ENCODE peak calls at places on chromosome 10, in five cellular contexts. T, C, G, X and M are unnamed samples.

GRCh38 chr10:113819989-113820388 is 33.9 kb downstream of the DCLRE1A start:
- DNase-seq in X (no peak), G (no peak), T (no peak), C (no peak), M (no peak)

GRCh38 chr10:35306852-35307251 is 29.5 kb upstream of the CCNY start:
- DNase-seq in C (no peak), G (no peak), T (no peak), X (peak; percentile 64), M (no peak)

GRCh38 chr10:122344741-122345258 is 29.7 kb upstream of the PLEKHA1 start:
- DNase-seq in G (no peak), C (no peak), T (no peak), X (no peak), M (no peak)

GRCh38 chr10:103814626-103815370 is 40.6 kb downstream of the SH3PXD2A start:
- DNase-seq in X (no peak), G (no peak), T (no peak), C (no peak), M (no peak)

GRCh38 chr10:28624351-28624750 is 53.0 kb upstream of the BAMBI start:
- DNase-seq in C (no peak), G (no peak), T (no peak), X (no peak), M (peak; percentile 12)

GRCh38 chr10:114266521-114266920 is 27.5 kb downstream of the VWA2 start:
- DNase-seq in C (no peak), T (no peak), X (no peak), G (no peak), M (no peak)

GRCh38 chr10:123380491-123381085 is 226.4 kb downstream of the BUB3 start:
- DNase-seq in G (no peak), X (no peak), C (no peak), T (no peak), M (no peak)

GRCh38 chr10:76523798-76524231 is 1092.4 kb downstream of the LRMDA start:
- DNase-seq in G (no peak), X (no peak), T (no peak), C (no peak), M (no peak)

GRCh38 chr10:107915277-107915634 is 750.8 kb upstream of the SORCS1 start:
- DNase-seq in C (no peak), G (no peak), T (no peak), X (no peak), M (no peak)

GRCh38 chr10:74008212-74008731 is 10.4 kb downstream of the VCL start:
- DNase-seq in T (no peak), G (no peak), X (no peak), C (no peak), M (no peak)

GRCh38 chr10:104340692-104341091 is 2.4 kb upstream of the ITPRIP start:
- DNase-seq in T (no peak), G (no peak), X (no peak), C (no peak), M (peak; percentile 27)

GRCh38 chr10:3126741-3127342 is 45.7 kb downstream of the PITRM1 start:
- DNase-seq in G (no peak), X (no peak), C (peak; percentile 84), T (no peak), M (no peak)

GRCh38 chr10:47350671-47351640 is 2.8 kb downstream of the RBP3 start:
- DNase-seq in X (no peak), G (no peak), C (no peak), T (no peak), M (no peak)

GRCh38 chr10:71631007-71631859 is 88.3 kb downstream of the C10orf105 start:
- DNase-seq in X (no peak), C (no peak), T (no peak), G (no peak), M (peak; percentile 88)

GRCh38 chr10:92024700-92025099 is 101.1 kb downstream of the BTAF1 start:
- DNase-seq in X (no peak), T (no peak), C (peak; percentile 52), G (no peak), M (no peak)

GRCh38 chr10:96619803-96620773 is 33.3 kb upstream of the TM9SF3 start:
- DNase-seq in T (no peak), G (no peak), C (peak; percentile 66), X (no peak), M (no peak)

GRCh38 chr10:113709221-113709838 is 29.6 kb downstream of the CASP7 start:
- DNase-seq in C (no peak), T (no peak), G (no peak), X (no peak), M (peak; percentile 13)

GRCh38 chr10:48574322-48574796 is 30.5 kb downstream of the ARHGAP22 start:
- DNase-seq in X (no peak), G (no peak), T (no peak), C (no peak), M (no peak)

GRCh38 chr10:102507521-102507920 is 3.7 kb downstream of the SUFU start:
- DNase-seq in G (no peak), X (no peak), T (no peak), C (no peak), M (no peak)

GRCh38 chr10:62511656-62512055 is 137.5 kb downstream of the ZNF365 start:
- DNase-seq in X (no peak), G (no peak), C (no peak), T (no peak), M (no peak)

DNA sequence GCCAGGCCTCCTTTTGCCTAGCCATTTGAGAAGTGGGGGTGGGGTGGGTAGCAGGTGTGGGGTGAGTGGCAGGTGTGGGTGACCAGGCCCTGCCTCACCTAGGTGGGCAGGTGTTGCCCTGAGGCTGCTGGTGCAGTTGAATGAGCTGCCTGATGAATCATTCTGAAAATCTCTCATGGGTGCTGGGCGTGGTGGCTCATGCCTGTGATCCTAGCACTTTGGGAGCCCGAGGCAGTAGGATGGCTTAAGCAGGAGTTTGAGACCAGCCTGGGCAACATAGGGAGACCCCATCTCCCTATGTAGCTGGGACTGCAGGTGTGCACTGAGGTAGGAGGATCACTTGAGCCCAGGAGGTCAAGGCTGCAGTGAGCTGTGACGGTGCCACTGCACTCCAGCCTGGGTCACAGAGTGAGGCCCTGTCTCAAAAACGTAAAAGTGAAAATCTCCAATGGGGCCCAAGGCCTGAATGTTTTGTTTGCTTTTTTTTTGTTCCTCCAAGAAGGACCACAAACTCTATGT is 17.7 kb downstream of the TSPAN14 start:
- DNase-seq in T (no peak), X (no peak), G (no peak), C (no peak), M (no peak)
- H3K36me3 ChIP-seq in T (peaks cover 3% of the 10 kb centered on the region), X (peaks cover 57% of the 10 kb centered on the region), G (peaks cover 21% of the 10 kb centered on the region), C (no peaks in the 10 kb centered on the region), M (no peaks in the 10 kb centered on the region)

GRCh38 chr10:86391236-86391840 is 24.7 kb upstream of the GRID1 start:
- DNase-seq in G (no peak), X (no peak), T (no peak), C (no peak), M (no peak)
- H3K4me3 ChIP-seq in G (no peak overlapping the region), X (no peak overlapping the region), T (no peak overlapping the region), C (no peak overlapping the region), M (no peak overlapping the region)

GRCh38 chr10:101123815-101124617 is 7.1 kb upstream of the TLX1 start:
- DNase-seq in G (no peak), T (no peak), C (no peak), X (no peak), M (no peak)
- H3K27me3 ChIP-seq in G (peaks cover 63% of the 10 kb centered on the region), T (peaks cover 100% of the 10 kb centered on the region), C (peaks cover 100% of the 10 kb centered on the region), X (peaks cover 96% of the 10 kb centered on the region), M (peaks cover 100% of the 10 kb centered on the region)

DNA sequence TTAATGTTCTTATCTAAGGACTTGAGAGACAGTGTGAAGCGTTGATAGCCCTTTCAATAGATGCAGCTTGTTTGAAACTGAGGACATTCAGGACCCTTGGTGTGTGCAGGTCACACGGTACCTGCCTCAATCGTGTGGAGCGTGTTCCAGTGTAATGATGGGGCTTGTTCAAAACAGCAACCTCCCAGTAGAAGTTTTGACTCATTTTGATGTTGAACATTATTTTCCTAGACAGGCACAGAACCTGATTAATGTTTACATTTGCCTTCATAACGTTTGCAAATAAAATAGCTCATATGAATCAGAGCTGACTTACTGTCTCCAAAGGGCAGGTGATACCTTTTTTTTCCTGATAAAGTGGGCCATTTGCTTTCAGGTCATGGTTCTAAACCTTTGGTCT is 21.3 kb downstream of the RBM17 start:
- DNase-seq in T (no peak), G (no peak), C (no peak), X (no peak), M (no peak)
- H3K36me3 ChIP-seq in T (peaks cover 2% of the 10 kb centered on the region), G (peaks cover 73% of the 10 kb centered on the region), C (peaks cover 56% of the 10 kb centered on the region), X (peaks cover 99% of the 10 kb centered on the region), M (peaks cover 35% of the 10 kb centered on the region)

GRCh38 chr10:13684813-13685511 is 98.2 kb downstream of the PRPF18 start:
- DNase-seq in C (no peak), T (no peak), X (no peak), G (no peak), M (no peak)

GRCh38 chr10:13684252-13684791 is 97.6 kb downstream of the PRPF18 start:
- DNase-seq in X (peak; percentile 68), C (no peak), T (peak; percentile 28), G (no peak), M (no peak)

GRCh38 chr10:13683017-13683416 is 96.3 kb downstream of the PRPF18 start:
- DNase-seq in G (no peak), T (no peak), C (no peak), X (no peak), M (no peak)

GRCh38 chr10:13686331-13686752 is 99.6 kb downstream of the PRPF18 start:
- DNase-seq in T (no peak), G (no peak), X (no peak), C (peak; percentile 31), M (no peak)

DNA sequence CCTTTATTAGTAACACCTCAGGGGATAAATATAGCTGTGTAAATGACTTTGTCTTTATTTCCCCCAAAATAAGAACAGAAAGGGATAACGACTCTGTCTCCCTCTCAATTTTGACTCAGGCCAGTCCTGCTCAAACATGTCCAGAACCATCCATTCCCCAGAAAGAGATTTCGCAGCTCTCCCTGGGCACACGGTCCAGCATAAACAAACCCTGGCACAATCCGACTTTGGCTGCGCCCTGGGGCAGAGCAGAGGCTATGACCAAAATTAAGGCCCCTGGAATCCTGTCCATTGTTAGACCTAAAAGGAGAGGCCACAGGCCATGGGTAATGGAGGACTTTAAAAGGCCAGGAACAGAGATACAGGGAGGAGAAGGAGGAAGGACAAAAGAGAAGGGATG is 99.1 kb downstream of the PRPF18 start:
- DNase-seq in T (no peak), X (no peak), C (no peak), G (no peak), M (no peak)
- H3K4me3 ChIP-seq in T (no peak overlapping the region), X (no peak overlapping the region), C (no peak overlapping the region), G (no peak overlapping the region), M (no peak overlapping the region)

GRCh38 chr10:84198206-84198915 is 4.0 kb downstream of the CDHR1 start:
- DNase-seq in G (no peak), X (no peak), T (no peak), C (no peak), M (no peak)

GRCh38 chr10:84196941-84197340 is 2.6 kb downstream of the CDHR1 start:
- DNase-seq in G (no peak), T (no peak), X (no peak), C (no peak), M (no peak)

GRCh38 chr10:84195044-84195830 is 900 bp downstream of the CDHR1 start:
- DNase-seq in T (no peak), X (no peak), G (no peak), C (no peak), M (peak; percentile 77)

GRCh38 chr10:84196083-84196482 is 1.7 kb downstream of the CDHR1 start:
- DNase-seq in T (no peak), X (no peak), C (no peak), G (no peak), M (no peak)

DNA sequence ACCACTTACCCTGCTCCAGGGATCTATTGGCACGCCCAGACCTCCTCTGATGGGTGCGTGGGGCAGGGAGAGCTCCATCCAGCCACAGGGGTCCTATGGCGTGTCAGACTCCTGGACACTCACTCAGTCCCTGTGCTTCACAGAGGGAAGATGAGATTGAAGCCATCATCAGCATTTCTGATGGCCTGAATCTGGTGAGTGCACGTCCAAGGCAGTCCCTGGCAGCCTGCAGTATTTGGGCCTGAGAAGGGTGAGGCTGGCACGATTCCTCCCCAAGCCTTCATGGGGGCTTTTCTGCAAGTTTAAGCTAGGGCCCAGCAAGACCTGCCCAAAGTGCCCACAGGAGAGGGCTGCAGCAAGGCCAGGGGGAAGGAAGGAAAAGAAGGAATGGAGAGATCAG is 3.3 kb downstream of the CDHR1 start:
- DNase-seq in X (no peak), C (no peak), T (no peak), G (no peak), M (no peak)
- H3K27me3 ChIP-seq in X (peaks cover 43% of the 10 kb centered on the region), C (peaks cover 65% of the 10 kb centered on the region), T (peaks cover 38% of the 10 kb centered on the region), G (peaks cover 19% of the 10 kb centered on the region), M (peaks cover 45% of the 10 kb centered on the region)